ENCODE peak calls at places on chromosomes 16 and 17, in four cellular contexts. B is lower lobe of right lung, W is NCI-H510A treated with DMSO at 0.1 percent for 48 hours, T is brain microvascular endothelial cell. D is an unnamed sample.

GRCh38 chr17:77645441-77646430 is 312.8 kb upstream of the TNRC6C start:
- DNase-seq in T (peak), W (no peak), B (no peak), D (peak)

GRCh38 chr17:81494984-81495383 is 17.6 kb downstream of the ACTG1 start:
- DNase-seq in T (no peak), B (no peak), W (peak), D (no peak)

GRCh38 chr16:3020604-3021448 is 658 bp downstream of the TNFRSF12A start:
- DNase-seq in B (peak), T (peak), W (no peak), D (peak)

GRCh38 chr16:3739636-3740035 is 22.3 kb upstream of the TRAP1 start:
- DNase-seq in B (no peak), T (no peak), W (no peak), D (no peak)

GRCh38 chr17:20116683-20117309 is 107.6 kb downstream of the SPECC1 start:
- DNase-seq in B (no peak), T (peak), W (peak), D (peak)

GRCh38 chr17:73942668-73943415 is 260.6 kb upstream of the RPL38 start:
- DNase-seq in W (no peak), T (no peak), B (no peak), D (no peak)

GRCh38 chr17:82495844-82496528 is 23.5 kb upstream of the FOXK2 start:
- DNase-seq in T (no peak), W (peak), B (no peak), D (peak)

GRCh38 chr17:29593546-29594440 is 861 bp downstream of the ANKRD13B start:
- DNase-seq in B (peak), W (peak), T (no peak), D (peak)

GRCh38 chr16:6382787-6383515 is 949.7 kb upstream of the RBFOX1 start:
- DNase-seq in B (no peak), W (no peak), T (no peak), D (no peak)